ENCODE peak calls at places on chromosome X, in five cellular contexts. W is lung, N is IMR-90, S is mucosa of descending colon, C is H1. L is an unnamed sample.

GRCh38 chrX:39605866-39606265 is 491.9 kb downstream of the BCOR start:
- DNase-seq in W (no peak), N (no peak), S (no peak), C (no peak), L (no peak)

GRCh38 chrX:24590111-24590510 is 57.0 kb downstream of the PCYT1B start:
- DNase-seq in W (no peak), N (no peak), S (no peak), C (no peak), L (no peak)

GRCh38 chrX:45850197-45850774 is 649.6 kb upstream of the DIPK2B start:
- DNase-seq in W (no peak), N (no peak), S (peak; percentile 21), C (no peak), L (peak; percentile 34)

GRCh38 chrX:35858916-35859315 is 60.6 kb upstream of the CFAP47 start:
- DNase-seq in W (no peak), N (no peak), S (no peak), C (no peak), L (no peak)

GRCh38 chrX:15790766-15791380 is 589 bp downstream of the ZRSR2 start:
- DNase-seq in W (no peak), N (peak; percentile 6), S (no peak), C (no peak), L (no peak)

GRCh38 chrX:40202456-40202855 is 104.7 kb upstream of the BCOR start:
- DNase-seq in W (no peak), N (no peak), S (no peak), C (no peak), L (no peak)

GRCh38 chrX:101485212-101486064 is at the start of gene ARMCX4:
- DNase-seq in W (no peak), N (peak; percentile 62), S (peak; percentile 28), C (peak; percentile 41), L (peak; percentile 66)

GRCh38 chrX:337331-337831 is 18.8 kb upstream of the GTPBP6 start:
- DNase-seq in W (no peak), N (no peak), S (no peak), C (no peak), L (no peak)

GRCh38 chrX:132821974-132822633 is 136.3 kb downstream of the HS6ST2 start:
- DNase-seq in W (no peak), N (no peak), S (peak; percentile 26), C (no peak), L (no peak)

GRCh38 chrX:150983526-150984163 is 510 bp downstream of the HMGB3 start:
- DNase-seq in W (no peak), N (no peak), S (no peak), C (no peak), L (peak; percentile 38)

GRCh38 chrX:144918936-144919335 is 328.4 kb upstream of the SPANXN1 start:
- DNase-seq in W (no peak), N (no peak), S (no peak), C (no peak), L (no peak)

GRCh38 chrX:144916785-144917184 is 330.5 kb upstream of the SPANXN1 start:
- DNase-seq in W (no peak), N (no peak), S (no peak), C (no peak), L (no peak)
- H3K9me3 ChIP-seq in W (no peaks in the 10 kb centered on the region), N (peaks cover 3% of the 10 kb centered on the region), S (peaks cover 3% of the 10 kb centered on the region), C (peaks cover 10% of the 10 kb centered on the region), L (peaks cover 17% of the 10 kb centered on the region)

DNA sequence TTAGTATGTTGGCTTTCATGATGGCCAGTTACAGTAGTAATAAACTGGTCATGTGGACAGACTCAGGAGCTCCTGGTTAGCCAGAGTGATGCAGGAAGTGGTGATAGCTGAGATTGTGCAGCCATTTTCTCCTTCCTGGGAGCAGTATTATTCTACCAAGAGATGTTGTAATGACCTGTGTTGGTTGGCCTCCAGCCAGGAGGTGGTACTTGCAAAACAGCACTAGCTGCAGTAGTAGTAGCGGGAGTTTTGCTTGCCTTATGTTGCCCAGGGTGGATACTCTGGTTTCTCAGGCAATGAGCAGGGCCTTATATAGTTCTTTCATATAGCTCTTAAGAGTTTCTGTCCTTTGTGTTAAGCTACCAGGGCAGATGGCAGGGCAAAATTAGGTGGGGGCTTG is 998.8 kb downstream of the GLUD2 start:
- DNase-seq in W (no peak), N (no peak), S (no peak), C (no peak), L (peak; percentile 4)
- H3K9me3 ChIP-seq in W (peaks cover 6% of the 10 kb centered on the region), N (peaks cover 9% of the 10 kb centered on the region), S (no peaks in the 10 kb centered on the region), C (no peaks in the 10 kb centered on the region), L (no peaks in the 10 kb centered on the region)

GRCh38 chrX:145484740-145485139 is 237.4 kb downstream of the SPANXN1 start:
- DNase-seq in W (no peak), N (no peak), S (no peak), C (no peak), L (no peak)
- H3K9me3 ChIP-seq in W (no peaks in the 10 kb centered on the region), N (peaks cover 3% of the 10 kb centered on the region), S (no peaks in the 10 kb centered on the region), C (no peaks in the 10 kb centered on the region), L (peaks cover 3% of the 10 kb centered on the region)

GRCh38 chrX:155867821-155868220 is 13.3 kb upstream of the VAMP7 start:
- DNase-seq in W (no peak), N (no peak), S (no peak), C (no peak), L (no peak)

GRCh38 chrX:155870958-155871357 is 10.2 kb upstream of the VAMP7 start:
- DNase-seq in W (no peak), N (no peak), S (no peak), C (no peak), L (no peak)

GRCh38 chrX:155864655-155865054 is 16.5 kb upstream of the VAMP7 start:
- DNase-seq in W (no peak), N (no peak), S (no peak), C (no peak), L (no peak)

GRCh38 chrX:155865193-155865592 is 16.0 kb upstream of the VAMP7 start:
- DNase-seq in W (no peak), N (no peak), S (no peak), C (no peak), L (no peak)
- H3K9me3 ChIP-seq in W (peaks cover 4% of the 10 kb centered on the region), N (peaks cover 4% of the 10 kb centered on the region), S (peaks cover 24% of the 10 kb centered on the region), C (peaks cover 21% of the 10 kb centered on the region), L (peaks cover 11% of the 10 kb centered on the region)

GRCh38 chrX:145609951-145610511 is 207.6 kb upstream of the SLITRK2 start:
- DNase-seq in W (no peak), N (peak; percentile 63), S (no peak), C (no peak), L (peak; percentile 0)
- H3K9me3 ChIP-seq in W (no peaks in the 10 kb centered on the region), N (no peaks in the 10 kb centered on the region), S (no peaks in the 10 kb centered on the region), C (no peaks in the 10 kb centered on the region), L (no peaks in the 10 kb centered on the region)